ENCODE peak calls at places on chromosomes 3 and 15, in eight cellular contexts. One of them, this sample, is unnamed.

GRCh38 chr15:86915811-86916331 is 836.2 kb downstream of the AGBL1 start:
- DNase-seq in cardiac fibroblast: peak
- DNase-seq in B cell: no peak
- DNase-seq in osteoblast: peak
- DNase-seq in heart left ventricle: peak
- DNase-seq in SK-N-SH: peak
- DNase-seq in astrocyte of the spinal cord: peak
- DNase-seq in prostate gland: peak
- DNase-seq in this sample: no peak

GRCh38 chr3:138184994-138185393 is 2.1 kb upstream of the ARMC8 start:
- DNase-seq in astrocyte of the spinal cord: no peak
- DNase-seq in B cell: no peak
- DNase-seq in prostate gland: no peak
- DNase-seq in heart left ventricle: no peak
- DNase-seq in osteoblast: no peak
- DNase-seq in cardiac fibroblast: no peak
- DNase-seq in SK-N-SH: no peak
- DNase-seq in this sample: no peak

GRCh38 chr3:24375947-24376384 is 118.7 kb downstream of the THRB start:
- DNase-seq in heart left ventricle: no peak
- DNase-seq in cardiac fibroblast: peak
- DNase-seq in SK-N-SH: no peak
- DNase-seq in prostate gland: peak
- DNase-seq in osteoblast: no peak
- DNase-seq in B cell: no peak
- DNase-seq in astrocyte of the spinal cord: no peak
- DNase-seq in this sample: no peak

GRCh38 chr3:184582583-184582982 is 21.0 kb downstream of the EPHB3 start:
- DNase-seq in osteoblast: peak
- DNase-seq in prostate gland: no peak
- DNase-seq in heart left ventricle: peak
- DNase-seq in cardiac fibroblast: peak
- DNase-seq in astrocyte of the spinal cord: peak
- DNase-seq in SK-N-SH: no peak
- DNase-seq in B cell: no peak
- DNase-seq in this sample: no peak

GRCh38 chr15:89148126-89148525 is 59.9 kb downstream of the ABHD2 start:
- DNase-seq in heart left ventricle: no peak
- DNase-seq in SK-N-SH: no peak
- DNase-seq in astrocyte of the spinal cord: no peak
- DNase-seq in cardiac fibroblast: no peak
- DNase-seq in osteoblast: no peak
- DNase-seq in prostate gland: no peak
- DNase-seq in B cell: no peak
- DNase-seq in this sample: no peak

GRCh38 chr3:39910135-39910534 is 100.7 kb downstream of the MYRIP start:
- DNase-seq in SK-N-SH: no peak
- DNase-seq in astrocyte of the spinal cord: no peak
- DNase-seq in cardiac fibroblast: no peak
- DNase-seq in prostate gland: no peak
- DNase-seq in osteoblast: no peak
- DNase-seq in heart left ventricle: no peak
- DNase-seq in B cell: no peak
- DNase-seq in this sample: no peak

GRCh38 chr15:82100116-82100795 is 54.4 kb upstream of the MEX3B start:
- DNase-seq in osteoblast: peak
- DNase-seq in B cell: no peak
- DNase-seq in heart left ventricle: no peak
- DNase-seq in cardiac fibroblast: peak
- DNase-seq in SK-N-SH: no peak
- DNase-seq in astrocyte of the spinal cord: peak
- DNase-seq in prostate gland: no peak
- DNase-seq in this sample: no peak

GRCh38 chr15:44883219-44883900 is 73.1 kb upstream of the TERB2 start:
- DNase-seq in B cell: no peak
- DNase-seq in astrocyte of the spinal cord: no peak
- DNase-seq in cardiac fibroblast: no peak
- DNase-seq in SK-N-SH: no peak
- DNase-seq in osteoblast: no peak
- DNase-seq in prostate gland: no peak
- DNase-seq in heart left ventricle: no peak
- DNase-seq in this sample: no peak

GRCh38 chr3:168086541-168087260 is 9.0 kb downstream of the GOLIM4 start:
- DNase-seq in heart left ventricle: no peak
- DNase-seq in SK-N-SH: no peak
- DNase-seq in prostate gland: no peak
- DNase-seq in cardiac fibroblast: no peak
- DNase-seq in B cell: no peak
- DNase-seq in osteoblast: no peak
- DNase-seq in astrocyte of the spinal cord: no peak
- DNase-seq in this sample: no peak

GRCh38 chr15:89130194-89130593 is 41.9 kb downstream of the ABHD2 start:
- DNase-seq in osteoblast: no peak
- DNase-seq in SK-N-SH: no peak
- DNase-seq in heart left ventricle: no peak
- DNase-seq in prostate gland: no peak
- DNase-seq in astrocyte of the spinal cord: no peak
- DNase-seq in B cell: no peak
- DNase-seq in cardiac fibroblast: no peak
- DNase-seq in this sample: no peak

DNA sequence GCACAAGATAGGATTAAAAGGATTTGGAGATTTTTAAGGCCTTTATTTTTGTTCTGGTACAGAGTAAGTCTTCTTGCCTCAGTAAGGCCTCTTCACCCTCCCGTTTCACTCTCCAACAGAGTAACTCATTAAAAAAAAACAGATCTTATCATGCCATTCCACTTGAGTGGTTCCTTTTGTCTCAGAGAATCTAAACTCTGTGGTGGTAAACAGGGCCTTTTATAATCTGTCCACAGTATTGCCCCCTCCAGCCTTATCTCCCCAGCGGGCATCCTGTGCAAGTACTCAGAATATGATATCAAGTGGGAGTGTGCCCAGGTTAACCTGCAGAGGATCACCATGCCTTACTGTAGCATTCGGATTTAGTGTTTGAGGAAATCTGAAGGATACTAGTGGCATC is 20.3 kb upstream of the ATOSA start:
- DNase-seq in heart left ventricle: no peak
- DNase-seq in prostate gland: no peak
- DNase-seq in osteoblast: no peak
- DNase-seq in astrocyte of the spinal cord: no peak
- DNase-seq in cardiac fibroblast: no peak
- DNase-seq in SK-N-SH: no peak
- DNase-seq in B cell: no peak
- DNase-seq in this sample: no peak
- TF ChIP-seq CTCF in heart left ventricle: no peak
- TF ChIP-seq CTCF in prostate gland: no peak
- TF ChIP-seq CTCF in osteoblast: no peak
- TF ChIP-seq CTCF in astrocyte of the spinal cord: no peak
- TF ChIP-seq CTCF in cardiac fibroblast: no peak
- TF ChIP-seq CTCF in SK-N-SH: no peak
- TF ChIP-seq CTCF in B cell: no peak
- TF ChIP-seq CTCF in this sample: no peak

GRCh38 chr15:43488790-43489585 is 4.0 kb downstream of the TP53BP1 start:
- DNase-seq in astrocyte of the spinal cord: no peak
- DNase-seq in prostate gland: no peak
- DNase-seq in B cell: no peak
- DNase-seq in osteoblast: no peak
- DNase-seq in cardiac fibroblast: peak
- DNase-seq in heart left ventricle: no peak
- DNase-seq in SK-N-SH: no peak
- DNase-seq in this sample: no peak

GRCh38 chr15:43487271-43487895 is 5.6 kb downstream of the TP53BP1 start:
- DNase-seq in SK-N-SH: no peak
- DNase-seq in astrocyte of the spinal cord: peak
- DNase-seq in B cell: no peak
- DNase-seq in osteoblast: no peak
- DNase-seq in cardiac fibroblast: no peak
- DNase-seq in heart left ventricle: no peak
- DNase-seq in prostate gland: no peak
- DNase-seq in this sample: no peak

GRCh38 chr15:43484455-43484854 is 8.5 kb downstream of the TP53BP1 start:
- DNase-seq in osteoblast: no peak
- DNase-seq in B cell: no peak
- DNase-seq in cardiac fibroblast: no peak
- DNase-seq in SK-N-SH: no peak
- DNase-seq in astrocyte of the spinal cord: no peak
- DNase-seq in prostate gland: no peak
- DNase-seq in heart left ventricle: no peak
- DNase-seq in this sample: no peak

DNA sequence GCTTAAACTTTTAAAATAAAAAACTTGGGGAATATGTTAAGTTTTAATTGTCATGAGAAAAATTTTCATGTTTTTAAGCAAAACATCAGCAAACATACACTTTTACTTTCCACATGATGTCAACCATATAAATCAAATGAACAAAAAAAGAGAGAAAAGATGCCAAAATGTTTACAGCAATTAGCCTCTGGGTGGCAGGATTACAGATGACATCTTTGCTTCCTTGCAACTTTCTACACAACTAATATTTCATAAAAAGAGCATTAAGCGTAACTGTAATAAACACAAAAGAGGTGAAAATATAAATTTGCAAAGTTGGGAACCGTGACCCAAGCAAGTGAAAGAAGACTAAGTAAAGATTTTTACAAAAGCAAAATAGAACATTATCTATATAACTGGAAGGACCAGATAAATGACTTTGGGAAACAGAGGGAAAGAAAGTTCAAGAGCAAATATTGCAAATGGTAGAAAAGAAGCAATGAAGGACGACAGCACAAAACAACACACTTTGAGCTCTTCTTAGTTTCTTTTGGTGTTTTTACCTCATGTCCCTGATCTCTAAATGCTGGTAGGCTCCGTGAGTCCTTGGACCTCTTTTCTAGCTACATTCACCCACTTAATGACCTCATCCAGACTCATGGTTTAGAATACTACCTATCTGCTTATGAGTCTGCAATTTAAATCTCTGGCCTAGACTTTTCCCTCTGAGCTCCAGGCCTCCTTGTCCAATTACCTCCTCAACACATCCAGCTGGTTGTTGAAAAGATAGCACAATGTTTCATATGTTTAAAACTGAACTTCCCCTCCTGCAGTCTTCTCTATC is 9.4 kb downstream of the TP53BP1 start:
- DNase-seq in astrocyte of the spinal cord: no peak
- DNase-seq in SK-N-SH: peak
- DNase-seq in osteoblast: peak
- DNase-seq in prostate gland: no peak
- DNase-seq in B cell: peak
- DNase-seq in heart left ventricle: no peak
- DNase-seq in cardiac fibroblast: peak
- DNase-seq in this sample: no peak
- TF ChIP-seq CTCF in astrocyte of the spinal cord: peak
- TF ChIP-seq CTCF in SK-N-SH: peak
- TF ChIP-seq CTCF in osteoblast: peak
- TF ChIP-seq CTCF in prostate gland: no peak
- TF ChIP-seq CTCF in B cell: peak
- TF ChIP-seq CTCF in heart left ventricle: peak
- TF ChIP-seq CTCF in cardiac fibroblast: peak
- TF ChIP-seq CTCF in this sample: no peak

GRCh38 chr3:9817437-9817836 is 7.4 kb downstream of the TTLL3 start:
- DNase-seq in heart left ventricle: no peak
- DNase-seq in B cell: no peak
- DNase-seq in SK-N-SH: no peak
- DNase-seq in prostate gland: no peak
- DNase-seq in astrocyte of the spinal cord: no peak
- DNase-seq in cardiac fibroblast: no peak
- DNase-seq in osteoblast: no peak
- DNase-seq in this sample: no peak

GRCh38 chr3:9825461-9826040 is 15.5 kb downstream of the TTLL3 start:
- DNase-seq in prostate gland: no peak
- DNase-seq in cardiac fibroblast: no peak
- DNase-seq in astrocyte of the spinal cord: no peak
- DNase-seq in osteoblast: peak
- DNase-seq in heart left ventricle: no peak
- DNase-seq in B cell: no peak
- DNase-seq in SK-N-SH: no peak
- DNase-seq in this sample: no peak

GRCh38 chr3:9820543-9820942 is 10.5 kb downstream of the TTLL3 start:
- DNase-seq in heart left ventricle: no peak
- DNase-seq in cardiac fibroblast: no peak
- DNase-seq in SK-N-SH: no peak
- DNase-seq in astrocyte of the spinal cord: no peak
- DNase-seq in osteoblast: no peak
- DNase-seq in B cell: no peak
- DNase-seq in prostate gland: no peak
- DNase-seq in this sample: no peak

GRCh38 chr3:9818666-9819335 is 8.7 kb downstream of the TTLL3 start:
- DNase-seq in cardiac fibroblast: no peak
- DNase-seq in SK-N-SH: no peak
- DNase-seq in prostate gland: no peak
- DNase-seq in astrocyte of the spinal cord: no peak
- DNase-seq in heart left ventricle: no peak
- DNase-seq in osteoblast: no peak
- DNase-seq in B cell: no peak
- DNase-seq in this sample: no peak

DNA sequence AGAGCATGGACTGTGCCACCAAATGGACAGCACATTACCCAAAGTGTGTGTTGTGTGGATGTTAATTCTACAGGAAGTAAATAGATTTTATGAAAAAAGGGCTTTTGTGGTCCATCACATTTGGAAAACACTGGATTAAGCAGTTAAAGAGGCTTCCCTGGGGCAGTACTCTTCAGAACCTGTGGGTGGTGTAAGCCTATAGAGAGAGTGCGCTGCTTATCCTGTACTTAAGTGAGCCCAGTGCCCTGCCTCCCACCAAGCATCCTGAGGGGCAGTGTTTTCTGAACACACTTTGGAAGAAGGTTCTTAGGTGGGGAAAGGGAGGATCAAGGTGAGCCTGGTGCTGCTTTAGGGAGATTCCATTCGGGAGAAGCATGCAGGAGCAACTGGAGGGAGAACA is 10.9 kb downstream of the TTLL3 start:
- DNase-seq in B cell: no peak
- DNase-seq in SK-N-SH: peak
- DNase-seq in prostate gland: no peak
- DNase-seq in heart left ventricle: no peak
- DNase-seq in cardiac fibroblast: peak
- DNase-seq in osteoblast: peak
- DNase-seq in astrocyte of the spinal cord: no peak
- DNase-seq in this sample: no peak
- TF ChIP-seq CTCF in B cell: no peak
- TF ChIP-seq CTCF in SK-N-SH: peak
- TF ChIP-seq CTCF in prostate gland: no peak
- TF ChIP-seq CTCF in heart left ventricle: no peak
- TF ChIP-seq CTCF in cardiac fibroblast: peak
- TF ChIP-seq CTCF in osteoblast: peak
- TF ChIP-seq CTCF in astrocyte of the spinal cord: peak
- TF ChIP-seq CTCF in this sample: peak

GRCh38 chr3:150703756-150704344 is at the start of gene ERICH6:
- DNase-seq in SK-N-SH: peak
- DNase-seq in prostate gland: peak
- DNase-seq in astrocyte of the spinal cord: peak
- DNase-seq in heart left ventricle: peak
- DNase-seq in B cell: peak
- DNase-seq in osteoblast: peak
- DNase-seq in cardiac fibroblast: peak
- DNase-seq in this sample: peak
- TF ChIP-seq CTCF in SK-N-SH: no peak
- TF ChIP-seq CTCF in prostate gland: no peak
- TF ChIP-seq CTCF in astrocyte of the spinal cord: peak
- TF ChIP-seq CTCF in heart left ventricle: peak
- TF ChIP-seq CTCF in B cell: no peak
- TF ChIP-seq CTCF in osteoblast: no peak
- TF ChIP-seq CTCF in cardiac fibroblast: peak
- TF ChIP-seq CTCF in this sample: peak